ENCODE peak calls at places on chromosomes 4 and X, in six cellular contexts. One of them, this sample, is unnamed.

GRCh38 chr4:152591361-152591760 is 55.5 kb upstream of the FBXW7 start:
- DNase-seq in neural crest cell: peak
- DNase-seq in stomach: peak
- DNase-seq in A549: no peak
- DNase-seq in HFF-Myc: peak
- DNase-seq in thoracic aorta: no peak
- DNase-seq in this sample: peak

GRCh38 chr4:168516841-168517240 is 20.0 kb downstream of the PALLD start:
- DNase-seq in neural crest cell: no peak
- DNase-seq in stomach: no peak
- DNase-seq in A549: no peak
- DNase-seq in HFF-Myc: no peak
- DNase-seq in thoracic aorta: no peak
- DNase-seq in this sample: no peak

GRCh38 chrX:108945883-108946523 is 209.6 kb upstream of the IRS4 start:
- DNase-seq in neural crest cell: no peak
- DNase-seq in stomach: no peak
- DNase-seq in A549: no peak
- DNase-seq in HFF-Myc: no peak
- DNase-seq in thoracic aorta: no peak
- DNase-seq in this sample: no peak

GRCh38 chr4:85544751-85545150 is 69.8 kb downstream of the ARHGAP24 start:
- DNase-seq in neural crest cell: no peak
- DNase-seq in stomach: no peak
- DNase-seq in A549: no peak
- DNase-seq in HFF-Myc: no peak
- DNase-seq in thoracic aorta: no peak
- DNase-seq in this sample: no peak

GRCh38 chr4:26321326-26322276 is 787 bp downstream of the RBPJ start:
- DNase-seq in neural crest cell: peak
- DNase-seq in stomach: no peak
- DNase-seq in A549: peak
- DNase-seq in HFF-Myc: no peak
- DNase-seq in thoracic aorta: no peak
- DNase-seq in this sample: peak

GRCh38 chrX:51743179-51743957 is at the start of gene GSPT2:
- DNase-seq in neural crest cell: peak
- DNase-seq in stomach: peak
- DNase-seq in A549: peak
- DNase-seq in HFF-Myc: peak
- DNase-seq in thoracic aorta: no peak
- DNase-seq in this sample: peak

GRCh38 chr4:1002131-1002630 is 9.0 kb upstream of the SLC26A1 start:
- DNase-seq in neural crest cell: no peak
- DNase-seq in stomach: peak
- DNase-seq in A549: no peak
- DNase-seq in HFF-Myc: no peak
- DNase-seq in thoracic aorta: no peak
- DNase-seq in this sample: no peak

GRCh38 chrX:110145854-110146253 is 142.9 kb downstream of the TMEM164 start:
- DNase-seq in neural crest cell: peak
- DNase-seq in stomach: no peak
- DNase-seq in A549: peak
- DNase-seq in HFF-Myc: no peak
- DNase-seq in thoracic aorta: no peak
- DNase-seq in this sample: peak

GRCh38 chrX:103513476-103514108 is 5.7 kb downstream of the RAB40A start:
- DNase-seq in neural crest cell: no peak
- DNase-seq in stomach: no peak
- DNase-seq in A549: peak
- DNase-seq in HFF-Myc: no peak
- DNase-seq in thoracic aorta: no peak
- DNase-seq in this sample: no peak

GRCh38 chrX:121106484-121107235 is 59.2 kb downstream of the GLUD2 start:
- DNase-seq in neural crest cell: no peak
- DNase-seq in stomach: no peak
- DNase-seq in A549: no peak
- DNase-seq in HFF-Myc: no peak
- DNase-seq in thoracic aorta: no peak
- DNase-seq in this sample: no peak

GRCh38 chr4:134762053-134762452 is 560.5 kb upstream of the PABPC4L start:
- DNase-seq in neural crest cell: no peak
- DNase-seq in stomach: no peak
- DNase-seq in A549: no peak
- DNase-seq in HFF-Myc: no peak
- DNase-seq in thoracic aorta: no peak
- DNase-seq in this sample: no peak
- TF ChIP-seq CTCF in neural crest cell: peak
- TF ChIP-seq CTCF in stomach: no peak
- TF ChIP-seq CTCF in A549: no peak
- TF ChIP-seq CTCF in HFF-Myc: no peak
- TF ChIP-seq CTCF in thoracic aorta: no peak
- TF ChIP-seq CTCF in this sample: no peak

DNA sequence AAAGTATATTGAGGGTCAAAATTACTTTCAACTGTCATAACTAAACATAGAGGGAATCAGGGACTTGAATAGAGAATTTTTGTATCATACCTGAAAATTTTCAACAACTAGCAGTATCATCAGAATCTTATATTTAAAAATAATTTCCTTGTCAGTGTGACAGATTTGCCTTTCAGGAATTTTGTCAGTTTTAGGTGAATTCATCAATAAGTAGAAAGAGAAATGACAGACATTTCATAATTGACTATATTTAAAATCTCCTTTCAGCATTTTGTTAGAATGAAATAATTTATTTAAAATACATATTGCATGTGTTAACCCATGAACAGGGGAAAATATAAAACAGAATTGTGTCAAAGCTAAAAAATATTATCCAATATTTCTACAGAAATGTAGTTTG is 8.6 kb upstream of the PDCL2 start:
- DNase-seq in neural crest cell: no peak
- DNase-seq in stomach: no peak
- DNase-seq in A549: no peak
- DNase-seq in HFF-Myc: no peak
- DNase-seq in thoracic aorta: no peak
- DNase-seq in this sample: no peak
- TF ChIP-seq CTCF in neural crest cell: no peak
- TF ChIP-seq CTCF in stomach: no peak
- TF ChIP-seq CTCF in A549: no peak
- TF ChIP-seq CTCF in HFF-Myc: no peak
- TF ChIP-seq CTCF in thoracic aorta: no peak
- TF ChIP-seq CTCF in this sample: no peak

GRCh38 chrX:18210470-18210869 is 10.2 kb downstream of the BEND2 start:
- DNase-seq in neural crest cell: no peak
- DNase-seq in stomach: no peak
- DNase-seq in A549: peak
- DNase-seq in HFF-Myc: no peak
- DNase-seq in thoracic aorta: no peak
- DNase-seq in this sample: no peak
- TF ChIP-seq CTCF in neural crest cell: peak
- TF ChIP-seq CTCF in stomach: no peak
- TF ChIP-seq CTCF in A549: peak
- TF ChIP-seq CTCF in HFF-Myc: no peak
- TF ChIP-seq CTCF in thoracic aorta: no peak
- TF ChIP-seq CTCF in this sample: no peak

GRCh38 chr4:112145820-112146813 is 863 bp downstream of the FAM241A start:
- DNase-seq in neural crest cell: peak
- DNase-seq in stomach: peak
- DNase-seq in A549: peak
- DNase-seq in HFF-Myc: no peak
- DNase-seq in thoracic aorta: no peak
- DNase-seq in this sample: peak
- TF ChIP-seq CTCF in neural crest cell: peak
- TF ChIP-seq CTCF in stomach: no peak
- TF ChIP-seq CTCF in A549: no peak
- TF ChIP-seq CTCF in HFF-Myc: no peak
- TF ChIP-seq CTCF in thoracic aorta: peak
- TF ChIP-seq CTCF in this sample: no peak

DNA sequence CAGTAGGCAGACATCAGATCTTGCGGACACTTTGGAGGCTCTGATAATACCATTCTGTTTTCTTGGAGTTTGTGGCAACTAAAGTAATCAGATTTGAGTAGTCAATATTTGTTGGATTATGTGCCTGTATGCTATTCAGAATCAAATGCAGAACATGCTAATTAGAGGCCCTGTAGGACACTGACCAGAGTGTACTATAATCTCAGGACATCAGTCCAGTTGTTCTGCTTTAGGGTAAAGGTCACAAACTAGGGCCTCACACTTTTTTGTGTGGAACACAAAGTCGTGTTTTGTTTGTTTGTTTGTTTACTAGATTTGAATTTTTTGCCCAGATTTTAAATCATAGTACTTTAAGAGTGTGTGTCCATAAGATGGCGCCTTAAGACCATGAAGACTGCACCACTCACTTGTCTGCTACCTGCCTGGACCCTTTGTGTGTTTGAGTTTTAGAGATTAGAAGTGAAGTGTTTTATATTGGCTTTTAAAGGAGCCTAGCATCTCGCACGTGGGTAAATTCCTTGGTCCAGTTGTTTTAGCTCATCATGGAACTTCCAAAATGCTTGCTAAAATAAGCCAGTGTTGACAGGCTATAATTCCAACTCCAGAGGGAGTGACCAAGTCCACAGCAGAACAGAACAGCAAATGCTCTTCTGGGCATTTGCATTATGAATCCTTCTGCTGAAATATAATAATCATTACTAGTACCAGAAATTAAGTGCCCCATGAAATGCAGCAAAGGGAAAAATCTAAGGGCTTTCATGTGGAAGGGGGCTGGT is 34.7 kb downstream of the IL13RA1 start:
- DNase-seq in neural crest cell: no peak
- DNase-seq in stomach: no peak
- DNase-seq in A549: no peak
- DNase-seq in HFF-Myc: no peak
- DNase-seq in thoracic aorta: no peak
- DNase-seq in this sample: no peak
- TF ChIP-seq CTCF in neural crest cell: peak
- TF ChIP-seq CTCF in stomach: no peak
- TF ChIP-seq CTCF in A549: no peak
- TF ChIP-seq CTCF in HFF-Myc: no peak
- TF ChIP-seq CTCF in thoracic aorta: no peak
- TF ChIP-seq CTCF in this sample: no peak